ENCODE peak calls at places on chromosome 16, in eight cellular contexts. W is stomach, F is sigmoid colon, O is HCT116, L is GM23338, H is K562, N is endothelial cell of umbilical vein, Y is spleen. J is an unnamed sample.

GRCh38 chr16:5175263-5175662 is 77.7 kb upstream of the EEF2KMT start:
- DNase-seq in W (no peak), F (no peak), O (no peak), L (no peak), H (no peak), N (no peak), Y (no peak), J (peak)

GRCh38 chr16:27174007-27174406 is 29.3 kb upstream of the KDM8 start:
- DNase-seq in W (no peak), F (no peak), O (no peak), L (no peak), H (no peak), N (no peak), Y (peak), J (peak)

GRCh38 chr16:4847774-4848587 is 700 bp downstream of the UBN1 start:
- DNase-seq in W (peak), F (peak), O (no peak), L (peak), H (peak), N (peak), Y (peak), J (peak)

GRCh38 chr16:19842758-19843157 is 41.9 kb downstream of the GPRC5B start:
- DNase-seq in W (no peak), F (no peak), O (no peak), L (no peak), H (no peak), N (no peak), Y (no peak), J (no peak)

GRCh38 chr16:4936991-4937781 is at the start of gene PPL:
- DNase-seq in W (peak), F (peak), O (peak), L (peak), H (peak), N (no peak), Y (no peak), J (peak)

GRCh38 chr16:27267037-27267677 is 1.4 kb downstream of the NSMCE1 start:
- DNase-seq in W (no peak), F (no peak), O (no peak), L (no peak), H (no peak), N (no peak), Y (no peak), J (no peak)

GRCh38 chr16:8631818-8632217 is 10.3 kb downstream of the METTL22 start:
- DNase-seq in W (no peak), F (no peak), O (no peak), L (no peak), H (no peak), N (no peak), Y (peak), J (no peak)

GRCh38 chr16:50547944-50548658 is at the start of gene NKD1:
- DNase-seq in W (peak), F (peak), O (peak), L (peak), H (peak), N (peak), Y (peak), J (peak)

GRCh38 chr16:71473891-71474290 is 11.8 kb upstream of the ZNF23 start:
- DNase-seq in W (no peak), F (no peak), O (peak), L (no peak), H (no peak), N (no peak), Y (no peak), J (no peak)

GRCh38 chr16:11669380-11670146 is 1.3 kb downstream of the SNN start:
- DNase-seq in W (no peak), F (no peak), O (no peak), L (peak), H (no peak), N (peak), Y (peak), J (no peak)
- H3K4me3 ChIP-seq in W (peak), F (peak), O (peak), L (peak), H (no peak), N (no peak), Y (peak), J (peak)

GRCh38 chr16:14333361-14333760 is 262.2 kb downstream of the MRTFB start:
- DNase-seq in W (no peak), F (no peak), O (no peak), L (no peak), H (no peak), N (no peak), Y (no peak), J (no peak)

GRCh38 chr16:14325921-14326401 is 254.8 kb downstream of the MRTFB start:
- DNase-seq in W (no peak), F (no peak), O (no peak), L (no peak), H (no peak), N (no peak), Y (no peak), J (no peak)

GRCh38 chr16:14331020-14331419 is 259.9 kb downstream of the MRTFB start:
- DNase-seq in W (no peak), F (no peak), O (no peak), L (no peak), H (peak), N (no peak), Y (no peak), J (no peak)

GRCh38 chr16:14325502-14325901 is 254.4 kb downstream of the MRTFB start:
- DNase-seq in W (no peak), F (no peak), O (no peak), L (no peak), H (no peak), N (no peak), Y (no peak), J (no peak)

GRCh38 chr16:14329727-14330363 is 258.7 kb downstream of the MRTFB start:
- DNase-seq in W (no peak), F (no peak), O (no peak), L (no peak), H (no peak), N (no peak), Y (no peak), J (no peak)
- TF ChIP-seq POLR2AphosphoS5 in W (no peak), F (no peak), O (no peak), L (no peak), H (no peak), N (no peak), Y (no peak), J (no peak)

GRCh38 chr16:75246504-75247205 is 4.8 kb downstream of the BCAR1 start:
- DNase-seq in W (no peak), F (no peak), O (no peak), L (no peak), H (no peak), N (no peak), Y (no peak), J (no peak)
- H3K4me3 ChIP-seq in W (peak), F (no peak), O (peak), L (no peak), H (no peak), N (no peak), Y (no peak), J (no peak)

DNA sequence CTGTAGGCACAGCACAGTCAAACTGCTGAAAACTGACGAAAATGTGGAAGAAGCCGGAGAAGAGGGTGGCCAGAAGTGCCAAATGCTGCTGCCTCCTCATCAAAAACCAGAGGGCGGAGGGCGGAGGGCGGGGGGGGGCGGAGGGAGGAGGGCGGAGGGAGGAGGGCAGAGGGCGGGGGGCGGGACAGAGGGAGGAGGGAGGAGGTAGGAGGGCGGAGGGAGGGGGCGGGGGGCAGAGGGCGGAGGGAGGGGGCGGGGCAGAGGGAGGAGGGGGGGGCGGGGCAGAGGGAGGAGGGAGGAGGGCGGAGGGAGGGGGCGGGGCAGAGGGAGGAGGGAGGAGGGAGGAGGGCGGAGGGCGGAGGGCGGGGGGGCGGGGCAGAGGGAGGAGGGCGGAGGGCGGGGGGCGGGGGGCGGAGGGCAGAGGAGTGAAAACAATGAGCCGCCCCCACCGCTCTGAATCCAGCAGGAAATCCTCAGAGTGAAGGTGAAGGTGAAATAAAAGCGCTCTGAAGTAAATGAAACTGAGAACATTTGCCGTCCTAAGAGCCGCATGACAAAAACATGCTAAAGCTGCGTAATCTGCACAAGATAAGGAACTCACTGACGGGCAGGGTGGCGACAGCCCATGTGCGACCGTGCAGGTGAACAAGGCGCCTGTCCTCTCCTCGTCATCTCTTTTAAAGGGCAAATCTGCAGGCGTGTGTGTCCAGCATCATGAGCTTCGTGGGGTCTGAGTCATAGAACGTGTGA is 22.6 kb upstream of the CBFA2T3 start:
- DNase-seq in W (no peak), F (no peak), O (no peak), L (peak), H (peak), N (no peak), Y (no peak), J (no peak)
- TF ChIP-seq POLR2AphosphoS5 in W (no peak), F (no peak), O (no peak), L (no peak), H (no peak), N (no peak), Y (no peak), J (no peak)

DNA sequence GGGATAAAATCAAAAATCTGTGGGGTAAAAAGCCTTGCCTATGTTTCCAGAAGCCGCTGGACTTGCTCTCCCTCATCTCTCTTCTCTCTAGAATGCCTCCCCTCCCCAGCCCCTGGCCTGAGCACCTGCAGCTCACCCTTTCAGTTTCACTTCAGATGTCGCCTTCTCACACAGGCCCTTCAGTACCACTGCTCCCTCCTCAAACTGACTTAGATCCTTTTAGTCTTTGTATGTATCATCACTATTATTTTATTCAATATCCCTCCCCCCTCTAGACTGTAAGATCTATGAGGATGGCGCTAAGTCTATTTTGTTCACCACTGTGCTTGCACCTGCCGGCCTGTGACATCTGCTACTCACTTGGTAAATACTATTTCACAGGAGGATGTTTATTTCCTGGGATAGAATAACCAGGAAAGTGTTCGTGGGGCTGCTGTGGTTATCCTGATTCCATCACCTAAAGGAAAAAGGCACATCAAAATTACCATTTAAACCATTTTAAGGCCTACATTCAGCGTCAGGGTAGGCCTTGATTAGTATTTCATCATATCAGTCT is 122.3 kb downstream of the MRTFB start:
- DNase-seq in W (peak), F (no peak), O (no peak), L (peak), H (no peak), N (no peak), Y (no peak), J (no peak)
- H3K4me3 ChIP-seq in W (no peak), F (no peak), O (no peak), L (no peak), H (no peak), N (no peak), Y (no peak), J (no peak)

J was measured in prostate gland.